ENCODE peak calls at places on chromosomes 3 and 15, in nine cellular contexts. One of them, this sample, is unnamed.

GRCh38 chr3:152241142-152242067 is 27.3 kb upstream of the MBNL1 start:
- DNase-seq in mucosa of descending colon: no peak
- DNase-seq in keratinocyte: no peak
- DNase-seq in foreskin fibroblast: peak; percentile 33
- DNase-seq in fibroblast of mammary gland: no peak
- DNase-seq in choroid plexus epithelial cell: peak; percentile 54
- DNase-seq in PC-9: peak; percentile 19
- DNase-seq in lower lobe of right lung: no peak
- DNase-seq in breast epithelium: no peak
- DNase-seq in this sample: peak; percentile 45

GRCh38 chr15:50186752-50187151 is 4.8 kb downstream of the SLC27A2 start:
- DNase-seq in lower lobe of right lung: no peak
- DNase-seq in fibroblast of mammary gland: no peak
- DNase-seq in mucosa of descending colon: no peak
- DNase-seq in foreskin fibroblast: no peak
- DNase-seq in breast epithelium: no peak
- DNase-seq in keratinocyte: no peak
- DNase-seq in choroid plexus epithelial cell: no peak
- DNase-seq in PC-9: no peak
- DNase-seq in this sample: no peak

GRCh38 chr15:31270767-31271166 is 55.9 kb upstream of the KLF13 start:
- DNase-seq in keratinocyte: no peak
- DNase-seq in lower lobe of right lung: no peak
- DNase-seq in fibroblast of mammary gland: no peak
- DNase-seq in PC-9: no peak
- DNase-seq in foreskin fibroblast: no peak
- DNase-seq in breast epithelium: no peak
- DNase-seq in mucosa of descending colon: no peak
- DNase-seq in choroid plexus epithelial cell: no peak
- DNase-seq in this sample: no peak

GRCh38 chr3:41681479-41681878 is 280.4 kb downstream of the ULK4 start:
- DNase-seq in PC-9: peak; percentile 35
- DNase-seq in foreskin fibroblast: peak; percentile 72
- DNase-seq in lower lobe of right lung: no peak
- DNase-seq in fibroblast of mammary gland: peak; percentile 90
- DNase-seq in choroid plexus epithelial cell: peak; percentile 99
- DNase-seq in breast epithelium: peak; percentile 51
- DNase-seq in mucosa of descending colon: no peak
- DNase-seq in keratinocyte: no peak
- DNase-seq in this sample: peak; percentile 82

GRCh38 chr15:91148243-91148642 is 48.2 kb downstream of the SV2B start:
- DNase-seq in breast epithelium: no peak
- DNase-seq in PC-9: no peak
- DNase-seq in keratinocyte: no peak
- DNase-seq in mucosa of descending colon: no peak
- DNase-seq in foreskin fibroblast: no peak
- DNase-seq in choroid plexus epithelial cell: no peak
- DNase-seq in fibroblast of mammary gland: no peak
- DNase-seq in lower lobe of right lung: no peak
- DNase-seq in this sample: no peak

GRCh38 chr3:101531473-101532086 is 18.6 kb upstream of the SENP7 start:
- DNase-seq in breast epithelium: no peak
- DNase-seq in keratinocyte: no peak
- DNase-seq in PC-9: no peak
- DNase-seq in choroid plexus epithelial cell: no peak
- DNase-seq in lower lobe of right lung: no peak
- DNase-seq in foreskin fibroblast: no peak
- DNase-seq in fibroblast of mammary gland: no peak
- DNase-seq in mucosa of descending colon: no peak
- DNase-seq in this sample: no peak

GRCh38 chr3:43247556-43248186 is 38.7 kb upstream of the SNRK start:
- DNase-seq in foreskin fibroblast: no peak
- DNase-seq in mucosa of descending colon: no peak
- DNase-seq in breast epithelium: no peak
- DNase-seq in choroid plexus epithelial cell: no peak
- DNase-seq in PC-9: no peak
- DNase-seq in keratinocyte: no peak
- DNase-seq in fibroblast of mammary gland: no peak
- DNase-seq in lower lobe of right lung: no peak
- DNase-seq in this sample: no peak

GRCh38 chr3:121956363-121956762 is 62.2 kb downstream of the SLC15A2 start:
- DNase-seq in breast epithelium: no peak
- DNase-seq in foreskin fibroblast: no peak
- DNase-seq in choroid plexus epithelial cell: no peak
- DNase-seq in fibroblast of mammary gland: no peak
- DNase-seq in PC-9: no peak
- DNase-seq in mucosa of descending colon: no peak
- DNase-seq in keratinocyte: no peak
- DNase-seq in lower lobe of right lung: no peak
- DNase-seq in this sample: no peak

GRCh38 chr3:64368163-64369025 is 143.1 kb upstream of the PRICKLE2 start:
- DNase-seq in choroid plexus epithelial cell: no peak
- DNase-seq in breast epithelium: no peak
- DNase-seq in lower lobe of right lung: no peak
- DNase-seq in PC-9: no peak
- DNase-seq in foreskin fibroblast: peak; percentile 18
- DNase-seq in keratinocyte: no peak
- DNase-seq in mucosa of descending colon: no peak
- DNase-seq in fibroblast of mammary gland: no peak
- DNase-seq in this sample: no peak

GRCh38 chr3:141006344-141006743 is 44.8 kb upstream of the SPSB4 start:
- DNase-seq in fibroblast of mammary gland: no peak
- DNase-seq in breast epithelium: no peak
- DNase-seq in choroid plexus epithelial cell: no peak
- DNase-seq in lower lobe of right lung: no peak
- DNase-seq in PC-9: no peak
- DNase-seq in foreskin fibroblast: no peak
- DNase-seq in keratinocyte: no peak
- DNase-seq in mucosa of descending colon: no peak
- DNase-seq in this sample: no peak

DNA sequence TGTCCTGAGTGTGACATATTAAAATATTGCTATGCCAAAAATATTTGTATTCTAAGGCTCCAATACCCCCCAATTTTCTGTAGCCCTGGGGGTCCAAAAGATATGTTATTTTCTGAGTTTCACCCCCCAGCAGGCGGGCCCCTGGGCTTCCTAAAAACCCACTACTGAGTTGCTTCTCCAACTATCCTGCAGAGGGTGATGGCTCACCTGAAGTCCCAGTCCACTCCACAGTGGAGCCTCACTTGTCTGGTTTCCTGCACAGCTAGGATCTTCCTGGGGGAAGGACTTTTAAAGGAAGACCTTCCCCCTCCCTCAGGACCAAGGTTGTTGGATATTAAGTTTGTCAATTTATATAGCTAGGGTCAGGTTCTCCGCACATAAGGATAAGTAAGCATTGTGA is 1181.4 kb downstream of the ROBO2 start:
- DNase-seq in choroid plexus epithelial cell: no peak
- DNase-seq in mucosa of descending colon: no peak
- DNase-seq in PC-9: no peak
- DNase-seq in fibroblast of mammary gland: no peak
- DNase-seq in keratinocyte: no peak
- DNase-seq in lower lobe of right lung: no peak
- DNase-seq in breast epithelium: no peak
- DNase-seq in foreskin fibroblast: no peak
- DNase-seq in this sample: no peak
- TF ChIP-seq CTCF in choroid plexus epithelial cell: no peak
- TF ChIP-seq CTCF in mucosa of descending colon: no peak
- TF ChIP-seq CTCF in PC-9: no peak
- TF ChIP-seq CTCF in fibroblast of mammary gland: no peak
- TF ChIP-seq CTCF in keratinocyte: peak; percentile 17
- TF ChIP-seq CTCF in lower lobe of right lung: no peak
- TF ChIP-seq CTCF in breast epithelium: no peak
- TF ChIP-seq CTCF in foreskin fibroblast: no peak
- TF ChIP-seq CTCF in this sample: peak; percentile 1

DNA sequence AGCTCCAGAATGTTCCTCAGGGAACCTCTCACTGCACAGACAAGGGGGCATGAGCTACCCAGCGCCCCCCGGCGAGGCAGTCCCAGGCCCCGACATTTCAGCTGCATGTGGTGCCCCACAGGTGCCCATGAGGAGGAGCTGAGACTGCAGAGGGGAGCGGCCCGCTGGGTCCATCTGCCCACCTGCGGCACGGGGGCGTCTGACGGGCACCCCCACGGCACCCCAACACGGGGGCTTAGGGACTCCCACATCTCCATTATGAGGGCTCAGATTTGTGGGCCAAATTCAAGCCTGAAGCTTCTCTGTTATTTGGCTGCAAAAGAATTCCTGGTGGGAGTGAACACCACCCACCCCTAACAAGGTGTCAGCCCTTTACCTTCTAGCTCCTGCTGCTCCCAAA is 258.4 kb downstream of the UACA start:
- DNase-seq in breast epithelium: no peak
- DNase-seq in foreskin fibroblast: no peak
- DNase-seq in lower lobe of right lung: no peak
- DNase-seq in choroid plexus epithelial cell: no peak
- DNase-seq in mucosa of descending colon: no peak
- DNase-seq in fibroblast of mammary gland: no peak
- DNase-seq in PC-9: no peak
- DNase-seq in keratinocyte: no peak
- DNase-seq in this sample: no peak
- H3K4me3 ChIP-seq in breast epithelium: no peak overlapping the region
- H3K4me3 ChIP-seq in foreskin fibroblast: no peak overlapping the region
- H3K4me3 ChIP-seq in lower lobe of right lung: no peak overlapping the region
- H3K4me3 ChIP-seq in choroid plexus epithelial cell: no peak overlapping the region
- H3K4me3 ChIP-seq in mucosa of descending colon: no peak overlapping the region
- H3K4me3 ChIP-seq in fibroblast of mammary gland: no peak overlapping the region
- H3K4me3 ChIP-seq in PC-9: no peak overlapping the region
- H3K4me3 ChIP-seq in keratinocyte: no peak overlapping the region
- H3K4me3 ChIP-seq in this sample: no peak overlapping the region

GRCh38 chr3:177286034-177286433 is 88.8 kb upstream of the TBL1XR1 start:
- DNase-seq in choroid plexus epithelial cell: no peak
- DNase-seq in breast epithelium: no peak
- DNase-seq in fibroblast of mammary gland: no peak
- DNase-seq in mucosa of descending colon: no peak
- DNase-seq in keratinocyte: peak; percentile 54
- DNase-seq in lower lobe of right lung: no peak
- DNase-seq in PC-9: peak; percentile 63
- DNase-seq in foreskin fibroblast: no peak
- DNase-seq in this sample: peak; percentile 97

GRCh38 chr3:177283983-177284382 is 86.7 kb upstream of the TBL1XR1 start:
- DNase-seq in lower lobe of right lung: no peak
- DNase-seq in fibroblast of mammary gland: no peak
- DNase-seq in PC-9: no peak
- DNase-seq in keratinocyte: no peak
- DNase-seq in breast epithelium: no peak
- DNase-seq in choroid plexus epithelial cell: no peak
- DNase-seq in foreskin fibroblast: no peak
- DNase-seq in mucosa of descending colon: no peak
- DNase-seq in this sample: peak; percentile 49

GRCh38 chr3:177287231-177287630 is 89.9 kb upstream of the TBL1XR1 start:
- DNase-seq in keratinocyte: no peak
- DNase-seq in fibroblast of mammary gland: no peak
- DNase-seq in lower lobe of right lung: no peak
- DNase-seq in PC-9: no peak
- DNase-seq in choroid plexus epithelial cell: no peak
- DNase-seq in breast epithelium: no peak
- DNase-seq in foreskin fibroblast: no peak
- DNase-seq in mucosa of descending colon: no peak
- DNase-seq in this sample: no peak

GRCh38 chr3:177282028-177282655 is 84.9 kb upstream of the TBL1XR1 start:
- DNase-seq in fibroblast of mammary gland: no peak
- DNase-seq in keratinocyte: no peak
- DNase-seq in choroid plexus epithelial cell: no peak
- DNase-seq in breast epithelium: no peak
- DNase-seq in PC-9: no peak
- DNase-seq in foreskin fibroblast: no peak
- DNase-seq in lower lobe of right lung: no peak
- DNase-seq in mucosa of descending colon: no peak
- DNase-seq in this sample: no peak

DNA sequence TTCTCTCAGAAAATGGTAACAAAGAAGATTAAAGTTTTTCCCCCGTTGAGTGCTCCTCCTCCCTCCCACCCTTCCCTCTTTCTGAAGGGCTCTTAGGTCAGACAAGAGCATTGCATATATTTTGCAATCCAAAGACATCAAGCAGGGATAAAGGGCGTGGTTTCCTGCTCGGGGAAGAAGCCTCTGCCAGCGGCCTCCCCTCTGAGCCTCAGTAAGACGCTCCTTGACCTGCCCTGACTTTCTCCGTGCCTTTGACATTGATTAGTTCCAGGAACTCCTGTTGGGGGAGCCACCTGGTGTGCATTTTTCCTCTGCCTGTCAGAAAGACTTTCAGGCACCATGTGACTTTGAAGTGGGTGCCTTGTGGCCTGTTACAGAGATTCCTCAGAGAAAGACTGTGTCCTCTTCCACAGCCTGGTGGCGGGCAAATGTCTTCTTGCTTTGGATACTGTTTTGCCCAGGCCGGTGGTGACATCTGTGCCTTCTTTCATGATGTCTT is 87.2 kb upstream of the TBL1XR1 start:
- DNase-seq in breast epithelium: no peak
- DNase-seq in mucosa of descending colon: no peak
- DNase-seq in PC-9: no peak
- DNase-seq in foreskin fibroblast: peak; percentile 51
- DNase-seq in fibroblast of mammary gland: peak; percentile 71
- DNase-seq in lower lobe of right lung: peak; percentile 66
- DNase-seq in choroid plexus epithelial cell: peak; percentile 88
- DNase-seq in keratinocyte: no peak
- DNase-seq in this sample: peak; percentile 50
- TF ChIP-seq CTCF in breast epithelium: no peak
- TF ChIP-seq CTCF in mucosa of descending colon: no peak
- TF ChIP-seq CTCF in PC-9: no peak
- TF ChIP-seq CTCF in foreskin fibroblast: no peak
- TF ChIP-seq CTCF in fibroblast of mammary gland: no peak
- TF ChIP-seq CTCF in lower lobe of right lung: peak; percentile 24
- TF ChIP-seq CTCF in choroid plexus epithelial cell: peak; percentile 32
- TF ChIP-seq CTCF in keratinocyte: no peak
- TF ChIP-seq CTCF in this sample: no peak

DNA sequence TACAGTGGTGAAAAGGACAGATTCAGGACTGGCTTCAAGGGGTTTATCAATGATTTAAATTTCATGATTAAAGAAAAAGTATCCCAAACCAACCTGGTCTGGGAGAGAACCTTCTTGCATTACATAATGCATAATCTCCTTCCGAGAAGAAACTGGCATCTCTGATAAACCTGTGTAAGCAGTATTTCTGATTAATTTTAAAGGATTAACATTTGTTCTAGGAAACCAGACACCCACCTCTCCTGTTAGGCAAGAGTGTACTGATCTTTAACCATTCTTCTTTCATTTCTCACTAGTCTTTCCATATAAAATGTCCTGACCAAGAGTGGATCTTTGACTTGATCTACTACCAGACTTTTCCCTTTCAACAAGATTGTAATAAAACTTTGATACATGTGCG is 22.8 kb upstream of the PPP4R2 start:
- DNase-seq in PC-9: no peak
- DNase-seq in breast epithelium: no peak
- DNase-seq in lower lobe of right lung: no peak
- DNase-seq in mucosa of descending colon: no peak
- DNase-seq in keratinocyte: no peak
- DNase-seq in choroid plexus epithelial cell: no peak
- DNase-seq in foreskin fibroblast: no peak
- DNase-seq in fibroblast of mammary gland: no peak
- DNase-seq in this sample: peak; percentile 51
- H3K4me3 ChIP-seq in PC-9: no peak overlapping the region
- H3K4me3 ChIP-seq in breast epithelium: no peak overlapping the region
- H3K4me3 ChIP-seq in lower lobe of right lung: no peak overlapping the region
- H3K4me3 ChIP-seq in mucosa of descending colon: no peak overlapping the region
- H3K4me3 ChIP-seq in keratinocyte: no peak overlapping the region
- H3K4me3 ChIP-seq in choroid plexus epithelial cell: no peak overlapping the region
- H3K4me3 ChIP-seq in foreskin fibroblast: no peak overlapping the region
- H3K4me3 ChIP-seq in fibroblast of mammary gland: no peak overlapping the region
- H3K4me3 ChIP-seq in this sample: no peak overlapping the region

GRCh38 chr3:107855710-107856109 is 235.1 kb downstream of the CD47 start:
- DNase-seq in choroid plexus epithelial cell: peak; percentile 76
- DNase-seq in breast epithelium: no peak
- DNase-seq in PC-9: peak; percentile 5
- DNase-seq in lower lobe of right lung: no peak
- DNase-seq in mucosa of descending colon: no peak
- DNase-seq in foreskin fibroblast: no peak
- DNase-seq in fibroblast of mammary gland: peak; percentile 25
- DNase-seq in keratinocyte: no peak
- DNase-seq in this sample: peak; percentile 66
- TF ChIP-seq CTCF in choroid plexus epithelial cell: peak; percentile 62
- TF ChIP-seq CTCF in breast epithelium: no peak
- TF ChIP-seq CTCF in PC-9: peak; percentile 58
- TF ChIP-seq CTCF in lower lobe of right lung: peak; percentile 9
- TF ChIP-seq CTCF in mucosa of descending colon: no peak
- TF ChIP-seq CTCF in foreskin fibroblast: no peak
- TF ChIP-seq CTCF in fibroblast of mammary gland: peak; percentile 9
- TF ChIP-seq CTCF in keratinocyte: peak; percentile 32
- TF ChIP-seq CTCF in this sample: peak; percentile 59

This sample was measured in bronchial epithelial cell.